ENCODE peak calls at places on chromosomes 13 and 19, in eight cellular contexts. One of them, this sample, is unnamed.

GRCh38 chr13:78759704-78760103 is 100.7 kb upstream of the OBI1 start:
- DNase-seq in CD4-positive, alpha-beta T cell: no peak
- DNase-seq in psoas muscle: no peak
- DNase-seq in right lobe of liver: no peak
- DNase-seq in cardiac muscle cell: peak
- DNase-seq in pancreas: no peak
- DNase-seq in uterus: no peak
- DNase-seq in MCF 10A: no peak
- DNase-seq in this sample: no peak

GRCh38 chr19:17669419-17669818 is 18.7 kb downstream of the UNC13A start:
- DNase-seq in cardiac muscle cell: no peak
- DNase-seq in CD4-positive, alpha-beta T cell: no peak
- DNase-seq in uterus: no peak
- DNase-seq in psoas muscle: no peak
- DNase-seq in right lobe of liver: no peak
- DNase-seq in pancreas: no peak
- DNase-seq in MCF 10A: no peak
- DNase-seq in this sample: no peak

GRCh38 chr13:102294407-102295018 is 107.3 kb downstream of the FGF14 start:
- DNase-seq in right lobe of liver: no peak
- DNase-seq in psoas muscle: no peak
- DNase-seq in uterus: no peak
- DNase-seq in cardiac muscle cell: no peak
- DNase-seq in CD4-positive, alpha-beta T cell: no peak
- DNase-seq in MCF 10A: no peak
- DNase-seq in pancreas: no peak
- DNase-seq in this sample: no peak

GRCh38 chr13:107770541-107770940 is 444.8 kb downstream of the LIG4 start:
- DNase-seq in MCF 10A: no peak
- DNase-seq in cardiac muscle cell: no peak
- DNase-seq in uterus: no peak
- DNase-seq in psoas muscle: no peak
- DNase-seq in CD4-positive, alpha-beta T cell: no peak
- DNase-seq in pancreas: no peak
- DNase-seq in right lobe of liver: no peak
- DNase-seq in this sample: no peak

GRCh38 chr19:2491130-2491801 is 15.3 kb downstream of the GADD45B start:
- DNase-seq in right lobe of liver: peak
- DNase-seq in cardiac muscle cell: no peak
- DNase-seq in psoas muscle: peak
- DNase-seq in CD4-positive, alpha-beta T cell: no peak
- DNase-seq in MCF 10A: peak
- DNase-seq in pancreas: peak
- DNase-seq in uterus: peak
- DNase-seq in this sample: peak

GRCh38 chr13:76016799-76017198 is 380.7 kb downstream of the LMO7 start:
- DNase-seq in CD4-positive, alpha-beta T cell: no peak
- DNase-seq in MCF 10A: peak
- DNase-seq in psoas muscle: no peak
- DNase-seq in cardiac muscle cell: no peak
- DNase-seq in right lobe of liver: no peak
- DNase-seq in pancreas: no peak
- DNase-seq in uterus: no peak
- DNase-seq in this sample: peak

GRCh38 chr19:33998302-33998701 is 174.0 kb upstream of the LSM14A start:
- DNase-seq in uterus: no peak
- DNase-seq in right lobe of liver: no peak
- DNase-seq in pancreas: no peak
- DNase-seq in psoas muscle: no peak
- DNase-seq in cardiac muscle cell: no peak
- DNase-seq in MCF 10A: no peak
- DNase-seq in CD4-positive, alpha-beta T cell: no peak
- DNase-seq in this sample: no peak

GRCh38 chr13:100921139-100921538 is 246.5 kb upstream of the TMTC4 start:
- DNase-seq in uterus: no peak
- DNase-seq in psoas muscle: no peak
- DNase-seq in CD4-positive, alpha-beta T cell: no peak
- DNase-seq in right lobe of liver: no peak
- DNase-seq in MCF 10A: no peak
- DNase-seq in pancreas: no peak
- DNase-seq in cardiac muscle cell: no peak
- DNase-seq in this sample: no peak

GRCh38 chr19:32373614-32374295 is 28.3 kb downstream of the ZNF507 start:
- DNase-seq in cardiac muscle cell: peak
- DNase-seq in MCF 10A: peak
- DNase-seq in right lobe of liver: peak
- DNase-seq in psoas muscle: no peak
- DNase-seq in pancreas: no peak
- DNase-seq in uterus: peak
- DNase-seq in CD4-positive, alpha-beta T cell: no peak
- DNase-seq in this sample: peak

GRCh38 chr13:113545455-113545930 is 39.1 kb upstream of the TFDP1 start:
- DNase-seq in pancreas: peak
- DNase-seq in psoas muscle: no peak
- DNase-seq in CD4-positive, alpha-beta T cell: no peak
- DNase-seq in right lobe of liver: no peak
- DNase-seq in MCF 10A: no peak
- DNase-seq in cardiac muscle cell: no peak
- DNase-seq in uterus: no peak
- DNase-seq in this sample: no peak

GRCh38 chr13:23987331-23987730 is 90.0 kb upstream of the C1QTNF9B start:
- DNase-seq in uterus: no peak
- DNase-seq in right lobe of liver: no peak
- DNase-seq in psoas muscle: no peak
- DNase-seq in cardiac muscle cell: no peak
- DNase-seq in CD4-positive, alpha-beta T cell: no peak
- DNase-seq in pancreas: no peak
- DNase-seq in MCF 10A: no peak
- DNase-seq in this sample: no peak

GRCh38 chr13:110471156-110471832 is 90.2 kb downstream of the RAB20 start:
- DNase-seq in right lobe of liver: no peak
- DNase-seq in psoas muscle: peak
- DNase-seq in uterus: no peak
- DNase-seq in cardiac muscle cell: no peak
- DNase-seq in pancreas: no peak
- DNase-seq in CD4-positive, alpha-beta T cell: no peak
- DNase-seq in MCF 10A: no peak
- DNase-seq in this sample: no peak

GRCh38 chr13:58531614-58532013 is 900.1 kb downstream of the PCDH17 start:
- DNase-seq in cardiac muscle cell: no peak
- DNase-seq in right lobe of liver: peak
- DNase-seq in pancreas: no peak
- DNase-seq in CD4-positive, alpha-beta T cell: no peak
- DNase-seq in MCF 10A: no peak
- DNase-seq in uterus: no peak
- DNase-seq in psoas muscle: no peak
- DNase-seq in this sample: no peak

GRCh38 chr13:32246468-32246867 is 68.7 kb downstream of the ZAR1L start:
- DNase-seq in uterus: peak
- DNase-seq in MCF 10A: peak
- DNase-seq in cardiac muscle cell: peak
- DNase-seq in psoas muscle: no peak
- DNase-seq in CD4-positive, alpha-beta T cell: no peak
- DNase-seq in pancreas: no peak
- DNase-seq in right lobe of liver: peak
- DNase-seq in this sample: peak

GRCh38 chr19:46451352-46451751 is 20.0 kb downstream of the PNMA8A start:
- DNase-seq in pancreas: no peak
- DNase-seq in uterus: no peak
- DNase-seq in CD4-positive, alpha-beta T cell: no peak
- DNase-seq in MCF 10A: peak
- DNase-seq in cardiac muscle cell: no peak
- DNase-seq in psoas muscle: no peak
- DNase-seq in right lobe of liver: no peak
- DNase-seq in this sample: no peak

GRCh38 chr19:3387645-3388589 is 21.5 kb downstream of the NFIC start:
- DNase-seq in right lobe of liver: peak
- DNase-seq in MCF 10A: peak
- DNase-seq in psoas muscle: peak
- DNase-seq in uterus: peak
- DNase-seq in pancreas: peak
- DNase-seq in CD4-positive, alpha-beta T cell: no peak
- DNase-seq in cardiac muscle cell: no peak
- DNase-seq in this sample: peak

GRCh38 chr13:110911880-110912279 is 3.0 kb downstream of the ANKRD10 start:
- DNase-seq in MCF 10A: peak
- DNase-seq in CD4-positive, alpha-beta T cell: no peak
- DNase-seq in psoas muscle: no peak
- DNase-seq in right lobe of liver: no peak
- DNase-seq in pancreas: no peak
- DNase-seq in uterus: no peak
- DNase-seq in cardiac muscle cell: no peak
- DNase-seq in this sample: no peak

GRCh38 chr13:113769881-113770280 is 10.9 kb downstream of the TMEM255B start:
- DNase-seq in psoas muscle: no peak
- DNase-seq in cardiac muscle cell: no peak
- DNase-seq in CD4-positive, alpha-beta T cell: no peak
- DNase-seq in MCF 10A: no peak
- DNase-seq in uterus: no peak
- DNase-seq in pancreas: no peak
- DNase-seq in right lobe of liver: no peak
- DNase-seq in this sample: no peak

DNA sequence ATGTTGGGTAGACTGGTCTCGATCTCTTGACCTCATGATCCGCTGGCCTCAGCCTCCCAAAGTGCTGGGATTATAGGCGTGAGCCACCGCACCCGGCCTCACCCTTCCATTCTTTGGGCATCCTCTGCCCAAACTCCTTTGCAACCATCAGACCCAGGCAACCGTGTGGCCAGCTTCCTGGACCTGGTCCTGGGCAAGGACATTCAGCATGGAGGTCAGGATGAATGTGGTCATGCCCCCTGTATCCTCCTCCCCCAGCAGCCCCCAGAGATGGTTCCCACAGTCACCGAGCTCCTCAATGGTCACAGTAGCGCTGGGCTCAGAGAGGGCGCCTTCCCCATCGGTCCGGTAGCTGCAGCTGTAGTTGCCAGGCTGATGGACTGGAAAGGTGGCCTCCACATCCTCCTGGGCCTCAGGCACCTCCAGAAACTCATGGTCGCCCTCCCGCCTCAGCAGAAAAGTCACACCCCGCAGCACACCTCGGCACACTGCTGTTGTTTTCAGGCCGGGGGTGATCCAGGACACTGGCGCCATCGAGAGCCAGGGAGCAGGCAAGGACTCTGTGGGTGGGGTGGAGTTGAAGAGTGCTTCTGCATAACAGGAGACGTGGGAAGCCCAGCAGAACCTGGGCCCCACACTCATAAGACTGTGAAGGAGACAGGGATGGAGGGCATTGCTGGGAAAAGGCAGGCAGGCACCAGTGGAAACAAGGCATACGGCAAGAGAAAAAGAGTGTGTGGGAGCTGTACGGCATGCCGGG is 1.1 kb downstream of the A1BG start:
- DNase-seq in psoas muscle: no peak
- DNase-seq in right lobe of liver: no peak
- DNase-seq in pancreas: no peak
- DNase-seq in CD4-positive, alpha-beta T cell: no peak
- DNase-seq in MCF 10A: no peak
- DNase-seq in cardiac muscle cell: no peak
- DNase-seq in uterus: no peak
- DNase-seq in this sample: no peak
- TF ChIP-seq CTCF in psoas muscle: no peak
- TF ChIP-seq CTCF in right lobe of liver: no peak
- TF ChIP-seq CTCF in pancreas: no peak
- TF ChIP-seq CTCF in CD4-positive, alpha-beta T cell: no peak
- TF ChIP-seq CTCF in MCF 10A: no peak
- TF ChIP-seq CTCF in cardiac muscle cell: no peak
- TF ChIP-seq CTCF in uterus: no peak
- TF ChIP-seq CTCF in this sample: no peak

DNA sequence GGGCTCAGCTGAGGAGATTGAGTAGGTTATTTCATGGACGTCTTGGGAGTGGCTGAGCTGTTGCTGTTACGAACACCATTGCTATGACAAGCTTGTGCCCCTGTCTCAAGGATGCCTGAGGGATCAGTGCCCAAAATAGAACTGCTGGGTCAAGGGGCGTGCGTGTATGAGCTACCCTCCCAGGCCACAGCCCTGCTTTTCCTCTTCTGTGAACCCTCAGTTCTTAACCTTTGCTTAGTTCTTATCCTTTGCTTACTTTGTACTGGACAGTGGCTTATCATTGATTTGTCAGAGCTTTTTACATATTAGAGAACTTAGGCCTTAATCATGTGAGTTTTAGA is 9.0 kb downstream of the ARHGAP45 start:
- DNase-seq in psoas muscle: no peak
- DNase-seq in cardiac muscle cell: no peak
- DNase-seq in MCF 10A: no peak
- DNase-seq in right lobe of liver: no peak
- DNase-seq in uterus: no peak
- DNase-seq in CD4-positive, alpha-beta T cell: no peak
- DNase-seq in pancreas: no peak
- DNase-seq in this sample: no peak
- TF ChIP-seq CTCF in psoas muscle: no peak
- TF ChIP-seq CTCF in cardiac muscle cell: no peak
- TF ChIP-seq CTCF in MCF 10A: no peak
- TF ChIP-seq CTCF in right lobe of liver: no peak
- TF ChIP-seq CTCF in uterus: no peak
- TF ChIP-seq CTCF in CD4-positive, alpha-beta T cell: no peak
- TF ChIP-seq CTCF in pancreas: no peak
- TF ChIP-seq CTCF in this sample: no peak

GRCh38 chr13:41408061-41408460 is 49.3 kb upstream of the RGCC start:
- DNase-seq in CD4-positive, alpha-beta T cell: no peak
- DNase-seq in MCF 10A: no peak
- DNase-seq in right lobe of liver: no peak
- DNase-seq in pancreas: no peak
- DNase-seq in psoas muscle: no peak
- DNase-seq in uterus: no peak
- DNase-seq in cardiac muscle cell: no peak
- DNase-seq in this sample: no peak

GRCh38 chr13:41413907-41414306 is 43.4 kb upstream of the RGCC start:
- DNase-seq in MCF 10A: no peak
- DNase-seq in psoas muscle: no peak
- DNase-seq in CD4-positive, alpha-beta T cell: no peak
- DNase-seq in right lobe of liver: no peak
- DNase-seq in pancreas: no peak
- DNase-seq in cardiac muscle cell: no peak
- DNase-seq in uterus: no peak
- DNase-seq in this sample: no peak

GRCh38 chr13:41409611-41410010 is 47.7 kb upstream of the RGCC start:
- DNase-seq in uterus: no peak
- DNase-seq in MCF 10A: no peak
- DNase-seq in right lobe of liver: no peak
- DNase-seq in pancreas: no peak
- DNase-seq in cardiac muscle cell: no peak
- DNase-seq in CD4-positive, alpha-beta T cell: no peak
- DNase-seq in psoas muscle: no peak
- DNase-seq in this sample: no peak

GRCh38 chr13:41411060-41411459 is 46.3 kb upstream of the RGCC start:
- DNase-seq in cardiac muscle cell: no peak
- DNase-seq in CD4-positive, alpha-beta T cell: no peak
- DNase-seq in MCF 10A: no peak
- DNase-seq in psoas muscle: no peak
- DNase-seq in uterus: no peak
- DNase-seq in pancreas: no peak
- DNase-seq in right lobe of liver: peak
- DNase-seq in this sample: no peak

GRCh38 chr13:41411536-41411935 is 45.8 kb upstream of the RGCC start:
- DNase-seq in MCF 10A: peak
- DNase-seq in CD4-positive, alpha-beta T cell: no peak
- DNase-seq in uterus: no peak
- DNase-seq in psoas muscle: no peak
- DNase-seq in right lobe of liver: no peak
- DNase-seq in pancreas: no peak
- DNase-seq in cardiac muscle cell: no peak
- DNase-seq in this sample: peak
- TF ChIP-seq CTCF in MCF 10A: peak
- TF ChIP-seq CTCF in CD4-positive, alpha-beta T cell: peak
- TF ChIP-seq CTCF in uterus: no peak
- TF ChIP-seq CTCF in psoas muscle: peak
- TF ChIP-seq CTCF in right lobe of liver: peak
- TF ChIP-seq CTCF in pancreas: no peak
- TF ChIP-seq CTCF in cardiac muscle cell: peak
- TF ChIP-seq CTCF in this sample: no peak

GRCh38 chr13:60163525-60164471 is at the start of gene DIAPH3:
- DNase-seq in MCF 10A: peak
- DNase-seq in CD4-positive, alpha-beta T cell: peak
- DNase-seq in pancreas: peak
- DNase-seq in right lobe of liver: peak
- DNase-seq in cardiac muscle cell: peak
- DNase-seq in uterus: peak
- DNase-seq in psoas muscle: peak
- DNase-seq in this sample: peak
- TF ChIP-seq CTCF in MCF 10A: no peak
- TF ChIP-seq CTCF in CD4-positive, alpha-beta T cell: no peak
- TF ChIP-seq CTCF in pancreas: no peak
- TF ChIP-seq CTCF in right lobe of liver: no peak
- TF ChIP-seq CTCF in cardiac muscle cell: no peak
- TF ChIP-seq CTCF in uterus: peak
- TF ChIP-seq CTCF in psoas muscle: no peak
- TF ChIP-seq CTCF in this sample: no peak

This sample was measured in Calu3.